ENCODE peak calls at places on chromosomes 16 and 17, in eight cellular contexts. One of them, this sample, is unnamed.

GRCh38 chr17:43713494-43714162 is 45.0 kb downstream of the SOST start:
- DNase-seq in nephron progenitor cell: peak
- DNase-seq in sigmoid colon: no peak
- DNase-seq in psoas muscle: peak
- DNase-seq in CD4-positive, alpha-beta T cell: no peak
- DNase-seq in stomach: no peak
- DNase-seq in cardiac muscle cell: peak
- DNase-seq in endothelial cell of umbilical vein: peak
- DNase-seq in this sample: peak

GRCh38 chr16:74586948-74587347 is 20.0 kb downstream of the GLG1 start:
- DNase-seq in nephron progenitor cell: no peak
- DNase-seq in sigmoid colon: no peak
- DNase-seq in psoas muscle: no peak
- DNase-seq in CD4-positive, alpha-beta T cell: no peak
- DNase-seq in stomach: no peak
- DNase-seq in cardiac muscle cell: no peak
- DNase-seq in endothelial cell of umbilical vein: no peak
- DNase-seq in this sample: no peak

GRCh38 chr17:45225964-45226530 is 4.4 kb downstream of the FMNL1 start:
- DNase-seq in nephron progenitor cell: no peak
- DNase-seq in sigmoid colon: peak
- DNase-seq in psoas muscle: peak
- DNase-seq in CD4-positive, alpha-beta T cell: peak
- DNase-seq in stomach: peak
- DNase-seq in cardiac muscle cell: no peak
- DNase-seq in endothelial cell of umbilical vein: peak
- DNase-seq in this sample: no peak

GRCh38 chr17:9971991-9972390 is 66.9 kb upstream of the RCVRN start:
- DNase-seq in nephron progenitor cell: no peak
- DNase-seq in sigmoid colon: peak
- DNase-seq in psoas muscle: peak
- DNase-seq in CD4-positive, alpha-beta T cell: no peak
- DNase-seq in stomach: peak
- DNase-seq in cardiac muscle cell: peak
- DNase-seq in endothelial cell of umbilical vein: no peak
- DNase-seq in this sample: peak

GRCh38 chr16:10871157-10871991 is 5.6 kb upstream of the CIITA start:
- DNase-seq in nephron progenitor cell: no peak
- DNase-seq in sigmoid colon: peak
- DNase-seq in psoas muscle: peak
- DNase-seq in CD4-positive, alpha-beta T cell: no peak
- DNase-seq in stomach: peak
- DNase-seq in cardiac muscle cell: no peak
- DNase-seq in endothelial cell of umbilical vein: no peak
- DNase-seq in this sample: peak

GRCh38 chr16:85420501-85421337 is 192.4 kb upstream of the GSE1 start:
- DNase-seq in nephron progenitor cell: peak
- DNase-seq in sigmoid colon: peak
- DNase-seq in psoas muscle: peak
- DNase-seq in CD4-positive, alpha-beta T cell: peak
- DNase-seq in stomach: peak
- DNase-seq in cardiac muscle cell: peak
- DNase-seq in endothelial cell of umbilical vein: peak
- DNase-seq in this sample: peak

GRCh38 chr17:78935419-78936323 is 10.5 kb upstream of the TIMP2 start:
- DNase-seq in nephron progenitor cell: peak
- DNase-seq in sigmoid colon: peak
- DNase-seq in psoas muscle: peak
- DNase-seq in CD4-positive, alpha-beta T cell: no peak
- DNase-seq in stomach: peak
- DNase-seq in cardiac muscle cell: no peak
- DNase-seq in endothelial cell of umbilical vein: peak
- DNase-seq in this sample: no peak

GRCh38 chr17:8016632-8017424 is 14.4 kb downstream of the GUCY2D start:
- DNase-seq in nephron progenitor cell: peak
- DNase-seq in sigmoid colon: peak
- DNase-seq in psoas muscle: no peak
- DNase-seq in CD4-positive, alpha-beta T cell: no peak
- DNase-seq in stomach: peak
- DNase-seq in cardiac muscle cell: peak
- DNase-seq in endothelial cell of umbilical vein: peak
- DNase-seq in this sample: peak

GRCh38 chr16:13873835-13874438 is 46.0 kb upstream of the ERCC4 start:
- DNase-seq in nephron progenitor cell: peak
- DNase-seq in sigmoid colon: no peak
- DNase-seq in psoas muscle: no peak
- DNase-seq in CD4-positive, alpha-beta T cell: no peak
- DNase-seq in stomach: no peak
- DNase-seq in cardiac muscle cell: peak
- DNase-seq in endothelial cell of umbilical vein: peak
- DNase-seq in this sample: peak

GRCh38 chr17:35238817-35239216 is 4.1 kb upstream of the SLFN5 start:
- DNase-seq in nephron progenitor cell: no peak
- DNase-seq in sigmoid colon: no peak
- DNase-seq in psoas muscle: no peak
- DNase-seq in CD4-positive, alpha-beta T cell: no peak
- DNase-seq in stomach: no peak
- DNase-seq in cardiac muscle cell: no peak
- DNase-seq in endothelial cell of umbilical vein: no peak
- DNase-seq in this sample: no peak

GRCh38 chr16:12675852-12676251 is 127.8 kb downstream of the CPPED1 start:
- DNase-seq in nephron progenitor cell: no peak
- DNase-seq in sigmoid colon: no peak
- DNase-seq in psoas muscle: no peak
- DNase-seq in CD4-positive, alpha-beta T cell: no peak
- DNase-seq in stomach: no peak
- DNase-seq in cardiac muscle cell: no peak
- DNase-seq in endothelial cell of umbilical vein: peak
- DNase-seq in this sample: no peak

GRCh38 chr17:3636908-3637373 is 381 bp downstream of the CTNS start:
- DNase-seq in nephron progenitor cell: no peak
- DNase-seq in sigmoid colon: no peak
- DNase-seq in psoas muscle: no peak
- DNase-seq in CD4-positive, alpha-beta T cell: no peak
- DNase-seq in stomach: no peak
- DNase-seq in cardiac muscle cell: peak
- DNase-seq in endothelial cell of umbilical vein: no peak
- DNase-seq in this sample: no peak

GRCh38 chr17:77882481-77883212 is 75.9 kb upstream of the TNRC6C start:
- DNase-seq in nephron progenitor cell: no peak
- DNase-seq in sigmoid colon: peak
- DNase-seq in psoas muscle: peak
- DNase-seq in CD4-positive, alpha-beta T cell: peak
- DNase-seq in stomach: peak
- DNase-seq in cardiac muscle cell: no peak
- DNase-seq in endothelial cell of umbilical vein: no peak
- DNase-seq in this sample: peak

GRCh38 chr17:57675988-57676387 is 69.1 kb downstream of the CCDC182 start:
- DNase-seq in nephron progenitor cell: no peak
- DNase-seq in sigmoid colon: no peak
- DNase-seq in psoas muscle: no peak
- DNase-seq in CD4-positive, alpha-beta T cell: no peak
- DNase-seq in stomach: no peak
- DNase-seq in cardiac muscle cell: no peak
- DNase-seq in endothelial cell of umbilical vein: no peak
- DNase-seq in this sample: no peak

GRCh38 chr16:69651217-69651616 is 75.1 kb downstream of the NQO1 start:
- DNase-seq in nephron progenitor cell: no peak
- DNase-seq in sigmoid colon: no peak
- DNase-seq in psoas muscle: no peak
- DNase-seq in CD4-positive, alpha-beta T cell: no peak
- DNase-seq in stomach: no peak
- DNase-seq in cardiac muscle cell: no peak
- DNase-seq in endothelial cell of umbilical vein: no peak
- DNase-seq in this sample: no peak

GRCh38 chr16:49009204-49009603 is 272.4 kb downstream of the CBLN1 start:
- DNase-seq in nephron progenitor cell: no peak
- DNase-seq in sigmoid colon: no peak
- DNase-seq in psoas muscle: no peak
- DNase-seq in CD4-positive, alpha-beta T cell: no peak
- DNase-seq in stomach: no peak
- DNase-seq in cardiac muscle cell: no peak
- DNase-seq in endothelial cell of umbilical vein: no peak
- DNase-seq in this sample: no peak

GRCh38 chr16:58485184-58485887 is 14.6 kb upstream of the NDRG4 start:
- DNase-seq in nephron progenitor cell: no peak
- DNase-seq in sigmoid colon: no peak
- DNase-seq in psoas muscle: no peak
- DNase-seq in CD4-positive, alpha-beta T cell: no peak
- DNase-seq in stomach: no peak
- DNase-seq in cardiac muscle cell: peak
- DNase-seq in endothelial cell of umbilical vein: no peak
- DNase-seq in this sample: no peak

GRCh38 chr16:58492066-58492465 is 7.9 kb upstream of the NDRG4 start:
- DNase-seq in nephron progenitor cell: no peak
- DNase-seq in sigmoid colon: no peak
- DNase-seq in psoas muscle: no peak
- DNase-seq in CD4-positive, alpha-beta T cell: no peak
- DNase-seq in stomach: no peak
- DNase-seq in cardiac muscle cell: no peak
- DNase-seq in endothelial cell of umbilical vein: no peak
- DNase-seq in this sample: no peak

GRCh38 chr16:58490100-58490499 is 9.8 kb upstream of the NDRG4 start:
- DNase-seq in nephron progenitor cell: no peak
- DNase-seq in sigmoid colon: no peak
- DNase-seq in psoas muscle: no peak
- DNase-seq in CD4-positive, alpha-beta T cell: no peak
- DNase-seq in stomach: no peak
- DNase-seq in cardiac muscle cell: no peak
- DNase-seq in endothelial cell of umbilical vein: no peak
- DNase-seq in this sample: no peak

GRCh38 chr16:58487566-58488351 is 12.2 kb upstream of the NDRG4 start:
- DNase-seq in nephron progenitor cell: peak
- DNase-seq in sigmoid colon: peak
- DNase-seq in psoas muscle: peak
- DNase-seq in CD4-positive, alpha-beta T cell: peak
- DNase-seq in stomach: peak
- DNase-seq in cardiac muscle cell: peak
- DNase-seq in endothelial cell of umbilical vein: peak
- DNase-seq in this sample: peak

DNA sequence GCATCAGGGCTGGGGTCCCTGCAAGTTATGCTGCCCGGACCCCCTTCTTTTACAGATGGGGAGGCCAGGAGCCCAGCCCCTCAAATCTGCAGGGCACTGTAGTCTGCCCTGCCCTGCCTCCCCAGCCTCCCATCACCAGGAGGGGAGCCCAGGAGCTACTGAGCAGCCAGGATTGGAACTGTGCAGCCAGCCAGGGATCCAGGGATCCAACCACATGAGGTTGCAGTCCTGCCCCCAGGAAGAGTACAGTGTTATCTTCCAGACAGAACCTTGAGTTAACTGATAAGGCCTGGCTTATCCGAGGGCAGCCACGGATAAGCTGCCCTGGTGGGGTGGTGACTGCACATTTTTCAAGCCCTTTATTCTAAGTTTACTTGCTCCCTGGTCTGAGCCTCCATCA is 11.4 kb upstream of the NDRG4 start:
- DNase-seq in nephron progenitor cell: no peak
- DNase-seq in sigmoid colon: no peak
- DNase-seq in psoas muscle: no peak
- DNase-seq in CD4-positive, alpha-beta T cell: no peak
- DNase-seq in stomach: no peak
- DNase-seq in cardiac muscle cell: no peak
- DNase-seq in endothelial cell of umbilical vein: no peak
- DNase-seq in this sample: no peak
- TF ChIP-seq CTCF in nephron progenitor cell: no peak
- TF ChIP-seq CTCF in sigmoid colon: no peak
- TF ChIP-seq CTCF in psoas muscle: no peak
- TF ChIP-seq CTCF in CD4-positive, alpha-beta T cell: no peak
- TF ChIP-seq CTCF in stomach: no peak
- TF ChIP-seq CTCF in cardiac muscle cell: no peak
- TF ChIP-seq CTCF in endothelial cell of umbilical vein: no peak
- TF ChIP-seq CTCF in this sample: no peak

DNA sequence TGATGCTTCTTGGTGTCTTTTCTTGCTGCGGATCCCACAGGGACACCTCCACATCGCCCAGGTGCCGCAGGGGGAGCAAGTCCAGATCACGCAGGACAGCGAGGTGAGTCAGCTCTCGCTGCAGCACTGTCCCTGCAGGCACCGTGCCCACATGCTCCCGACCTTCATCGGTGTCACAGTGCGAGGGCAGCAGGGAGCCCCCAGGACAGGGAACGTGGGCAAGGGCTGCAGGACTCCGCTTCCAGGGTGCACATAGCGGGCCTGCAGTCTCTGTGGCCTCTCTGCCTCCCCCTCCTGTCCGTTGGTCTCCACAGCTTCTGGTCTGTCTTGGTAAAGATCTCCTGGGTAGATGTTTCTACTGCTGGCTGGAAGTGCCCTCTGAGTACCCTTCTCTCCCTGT is 84.1 kb downstream of the BANP start:
- DNase-seq in nephron progenitor cell: no peak
- DNase-seq in sigmoid colon: no peak
- DNase-seq in psoas muscle: no peak
- DNase-seq in CD4-positive, alpha-beta T cell: no peak
- DNase-seq in stomach: no peak
- DNase-seq in cardiac muscle cell: no peak
- DNase-seq in endothelial cell of umbilical vein: no peak
- DNase-seq in this sample: no peak
- TF ChIP-seq CTCF in nephron progenitor cell: no peak
- TF ChIP-seq CTCF in sigmoid colon: no peak
- TF ChIP-seq CTCF in psoas muscle: no peak
- TF ChIP-seq CTCF in CD4-positive, alpha-beta T cell: no peak
- TF ChIP-seq CTCF in stomach: no peak
- TF ChIP-seq CTCF in cardiac muscle cell: no peak
- TF ChIP-seq CTCF in endothelial cell of umbilical vein: no peak
- TF ChIP-seq CTCF in this sample: no peak

DNA sequence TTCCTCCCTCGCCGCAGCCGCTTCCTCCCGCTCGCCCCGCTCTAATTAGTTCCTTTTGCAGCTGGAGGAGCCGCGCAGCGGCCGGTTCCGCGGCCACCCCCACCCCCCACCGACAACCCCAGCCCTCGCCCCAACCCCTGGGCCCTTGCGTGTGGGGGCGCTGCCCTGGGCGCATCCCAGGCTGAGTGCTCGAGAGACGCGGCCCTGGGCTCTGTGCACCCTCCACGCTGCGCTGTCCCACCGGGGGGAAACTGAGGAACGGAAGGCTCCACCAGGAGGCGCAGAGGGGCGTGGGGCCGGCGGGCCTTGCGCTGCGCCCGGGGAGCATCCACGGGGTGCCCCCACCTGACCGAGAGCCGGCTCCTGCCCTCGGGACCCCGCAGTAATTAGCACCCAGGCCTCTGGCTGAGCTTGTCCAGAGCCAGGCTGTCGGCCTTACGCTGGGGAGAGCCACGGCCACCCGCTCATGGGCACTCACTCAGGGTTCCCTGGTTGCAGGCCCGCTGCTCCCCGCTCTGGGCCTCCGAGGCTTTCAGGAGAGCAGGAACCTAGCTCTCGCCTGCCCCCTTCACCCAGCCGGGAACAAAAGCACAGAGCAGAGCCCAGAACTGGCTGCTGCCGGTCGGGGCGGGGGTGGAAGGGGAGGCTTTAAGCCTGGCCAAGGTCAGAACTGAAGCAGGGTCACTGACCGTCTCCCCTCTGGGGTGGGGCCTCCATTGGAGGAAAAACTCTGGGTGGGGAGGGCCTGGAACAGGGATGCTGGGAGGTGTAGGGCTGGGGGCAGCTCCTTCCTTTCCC is 12.1 kb downstream of the GLIS2 start:
- DNase-seq in nephron progenitor cell: peak
- DNase-seq in sigmoid colon: peak
- DNase-seq in psoas muscle: peak
- DNase-seq in CD4-positive, alpha-beta T cell: peak
- DNase-seq in stomach: peak
- DNase-seq in cardiac muscle cell: peak
- DNase-seq in endothelial cell of umbilical vein: peak
- DNase-seq in this sample: peak
- TF ChIP-seq CTCF in nephron progenitor cell: peak
- TF ChIP-seq CTCF in sigmoid colon: peak
- TF ChIP-seq CTCF in psoas muscle: peak
- TF ChIP-seq CTCF in CD4-positive, alpha-beta T cell: peak
- TF ChIP-seq CTCF in stomach: no peak
- TF ChIP-seq CTCF in cardiac muscle cell: peak
- TF ChIP-seq CTCF in endothelial cell of umbilical vein: peak
- TF ChIP-seq CTCF in this sample: peak

GRCh38 chr17:28369684-28370034 is 448 bp downstream of the VTN start:
- DNase-seq in nephron progenitor cell: no peak
- DNase-seq in sigmoid colon: no peak
- DNase-seq in psoas muscle: no peak
- DNase-seq in CD4-positive, alpha-beta T cell: no peak
- DNase-seq in stomach: no peak
- DNase-seq in cardiac muscle cell: no peak
- DNase-seq in endothelial cell of umbilical vein: no peak
- DNase-seq in this sample: no peak
- TF ChIP-seq CTCF in nephron progenitor cell: no peak
- TF ChIP-seq CTCF in sigmoid colon: no peak
- TF ChIP-seq CTCF in psoas muscle: no peak
- TF ChIP-seq CTCF in CD4-positive, alpha-beta T cell: no peak
- TF ChIP-seq CTCF in stomach: no peak
- TF ChIP-seq CTCF in cardiac muscle cell: no peak
- TF ChIP-seq CTCF in endothelial cell of umbilical vein: no peak
- TF ChIP-seq CTCF in this sample: no peak

This sample was measured in Calu3.